ENCODE peak calls at places on chromosome 15, in six cellular contexts. One of them, this sample, is unnamed.

GRCh38 chr15:29233566-29233965 is 36.1 kb downstream of the NSMCE3 start:
- DNase-seq in AG10803: no peak
- DNase-seq in vagina: no peak
- DNase-seq in astrocyte: peak
- DNase-seq in dorsolateral prefrontal cortex: no peak
- DNase-seq in choroid plexus epithelial cell: no peak
- DNase-seq in this sample: peak

GRCh38 chr15:73950479-73951043 is 24.3 kb downstream of the LOXL1 start:
- DNase-seq in AG10803: no peak
- DNase-seq in astrocyte: no peak
- DNase-seq in choroid plexus epithelial cell: peak
- DNase-seq in dorsolateral prefrontal cortex: no peak
- DNase-seq in vagina: no peak
- DNase-seq in this sample: peak

GRCh38 chr15:45454825-45455224 is 67.7 kb downstream of the SLC30A4 start:
- DNase-seq in astrocyte: peak
- DNase-seq in choroid plexus epithelial cell: peak
- DNase-seq in vagina: no peak
- DNase-seq in AG10803: peak
- DNase-seq in dorsolateral prefrontal cortex: no peak
- DNase-seq in this sample: peak

GRCh38 chr15:41233367-41233771 is 2.3 kb downstream of the CHP1 start:
- DNase-seq in astrocyte: peak
- DNase-seq in dorsolateral prefrontal cortex: no peak
- DNase-seq in choroid plexus epithelial cell: peak
- DNase-seq in vagina: no peak
- DNase-seq in AG10803: peak
- DNase-seq in this sample: peak

GRCh38 chr15:63044645-63045437 is 2.3 kb downstream of the TPM1 start:
- DNase-seq in choroid plexus epithelial cell: peak
- DNase-seq in dorsolateral prefrontal cortex: no peak
- DNase-seq in AG10803: peak
- DNase-seq in vagina: no peak
- DNase-seq in astrocyte: peak
- DNase-seq in this sample: no peak

GRCh38 chr15:68363353-68363752 is 68.6 kb downstream of the ITGA11 start:
- DNase-seq in dorsolateral prefrontal cortex: no peak
- DNase-seq in AG10803: no peak
- DNase-seq in choroid plexus epithelial cell: no peak
- DNase-seq in astrocyte: no peak
- DNase-seq in vagina: no peak
- DNase-seq in this sample: no peak

GRCh38 chr15:60344987-60345386 is 52.8 kb downstream of the ANXA2 start:
- DNase-seq in dorsolateral prefrontal cortex: no peak
- DNase-seq in vagina: no peak
- DNase-seq in choroid plexus epithelial cell: peak
- DNase-seq in astrocyte: no peak
- DNase-seq in AG10803: no peak
- DNase-seq in this sample: no peak

GRCh38 chr15:29424118-29424517 is 154.5 kb upstream of the NSMCE3 start:
- DNase-seq in vagina: peak
- DNase-seq in dorsolateral prefrontal cortex: no peak
- DNase-seq in astrocyte: no peak
- DNase-seq in AG10803: no peak
- DNase-seq in choroid plexus epithelial cell: no peak
- DNase-seq in this sample: no peak

GRCh38 chr15:97989330-97989729 is 28.8 kb downstream of the ARRDC4 start:
- DNase-seq in astrocyte: no peak
- DNase-seq in dorsolateral prefrontal cortex: no peak
- DNase-seq in choroid plexus epithelial cell: no peak
- DNase-seq in AG10803: no peak
- DNase-seq in vagina: no peak
- DNase-seq in this sample: no peak

GRCh38 chr15:66923438-66923881 is 141.9 kb upstream of the SMAD3 start:
- DNase-seq in dorsolateral prefrontal cortex: no peak
- DNase-seq in astrocyte: no peak
- DNase-seq in AG10803: no peak
- DNase-seq in vagina: no peak
- DNase-seq in choroid plexus epithelial cell: peak
- DNase-seq in this sample: no peak

GRCh38 chr15:66842710-66843441 is 140.8 kb downstream of the SMAD6 start:
- DNase-seq in AG10803: peak
- DNase-seq in vagina: no peak
- DNase-seq in astrocyte: peak
- DNase-seq in dorsolateral prefrontal cortex: no peak
- DNase-seq in choroid plexus epithelial cell: peak
- DNase-seq in this sample: peak

GRCh38 chr15:57692709-57693108 is 13.8 kb upstream of the POLR2M start:
- DNase-seq in AG10803: peak
- DNase-seq in astrocyte: peak
- DNase-seq in choroid plexus epithelial cell: peak
- DNase-seq in vagina: no peak
- DNase-seq in dorsolateral prefrontal cortex: no peak
- DNase-seq in this sample: peak

GRCh38 chr15:40826123-40827075 is 2.1 kb downstream of the PPP1R14D start:
- DNase-seq in dorsolateral prefrontal cortex: no peak
- DNase-seq in astrocyte: no peak
- DNase-seq in vagina: no peak
- DNase-seq in choroid plexus epithelial cell: peak
- DNase-seq in AG10803: peak
- DNase-seq in this sample: no peak

GRCh38 chr15:69190504-69190903 is 30.1 kb downstream of the GLCE start:
- DNase-seq in vagina: no peak
- DNase-seq in dorsolateral prefrontal cortex: no peak
- DNase-seq in choroid plexus epithelial cell: no peak
- DNase-seq in AG10803: no peak
- DNase-seq in astrocyte: no peak
- DNase-seq in this sample: no peak

GRCh38 chr15:76209523-76209922 is 101.7 kb downstream of the ETFA start:
- DNase-seq in dorsolateral prefrontal cortex: no peak
- DNase-seq in astrocyte: no peak
- DNase-seq in choroid plexus epithelial cell: no peak
- DNase-seq in vagina: no peak
- DNase-seq in AG10803: no peak
- DNase-seq in this sample: no peak

GRCh38 chr15:60412026-60412425 is 14.2 kb upstream of the ANXA2 start:
- DNase-seq in dorsolateral prefrontal cortex: no peak
- DNase-seq in vagina: no peak
- DNase-seq in choroid plexus epithelial cell: no peak
- DNase-seq in AG10803: no peak
- DNase-seq in astrocyte: no peak
- DNase-seq in this sample: no peak

GRCh38 chr15:24772709-24773373 is 97.3 kb downstream of the NPAP1 start:
- DNase-seq in vagina: no peak
- DNase-seq in astrocyte: peak
- DNase-seq in AG10803: peak
- DNase-seq in dorsolateral prefrontal cortex: peak
- DNase-seq in choroid plexus epithelial cell: peak
- DNase-seq in this sample: peak

GRCh38 chr15:99692825-99693224 is 40.4 kb downstream of the LYSMD4 start:
- DNase-seq in astrocyte: no peak
- DNase-seq in vagina: no peak
- DNase-seq in AG10803: no peak
- DNase-seq in dorsolateral prefrontal cortex: no peak
- DNase-seq in choroid plexus epithelial cell: no peak
- DNase-seq in this sample: no peak

GRCh38 chr15:42691308-42691707 is 45.6 kb downstream of the CDAN1 start:
- DNase-seq in dorsolateral prefrontal cortex: no peak
- DNase-seq in AG10803: no peak
- DNase-seq in vagina: no peak
- DNase-seq in choroid plexus epithelial cell: no peak
- DNase-seq in astrocyte: no peak
- DNase-seq in this sample: no peak

GRCh38 chr15:100115711-100116090 is 226.1 kb downstream of the ADAMTS17 start:
- DNase-seq in vagina: no peak
- DNase-seq in dorsolateral prefrontal cortex: no peak
- DNase-seq in AG10803: peak
- DNase-seq in astrocyte: peak
- DNase-seq in choroid plexus epithelial cell: peak
- DNase-seq in this sample: peak

GRCh38 chr15:72057548-72058091 is 60.3 kb downstream of the MYO9A start:
- DNase-seq in astrocyte: no peak
- DNase-seq in AG10803: no peak
- DNase-seq in vagina: no peak
- DNase-seq in dorsolateral prefrontal cortex: no peak
- DNase-seq in choroid plexus epithelial cell: peak
- DNase-seq in this sample: no peak

DNA sequence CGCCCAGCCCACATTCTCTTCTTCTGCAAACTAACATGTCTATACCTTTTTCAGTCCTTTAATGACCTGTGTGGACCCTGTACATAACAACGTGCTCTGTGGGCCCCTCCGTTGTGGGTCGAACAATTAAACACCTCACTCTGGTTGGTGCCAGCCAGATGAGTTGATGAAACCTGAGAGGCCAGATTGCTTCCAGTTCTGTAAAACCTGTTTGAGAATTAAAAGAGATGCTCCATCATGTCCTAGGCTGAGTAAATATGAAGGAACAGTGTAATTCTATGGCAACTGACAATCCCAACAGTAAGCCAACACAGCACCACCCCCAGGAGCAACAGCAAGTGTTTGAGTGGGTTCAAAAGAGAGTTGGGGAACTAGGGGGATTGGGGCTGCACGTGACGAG is 5.7 kb upstream of the THBS1 start:
- DNase-seq in astrocyte: no peak
- DNase-seq in AG10803: no peak
- DNase-seq in vagina: no peak
- DNase-seq in dorsolateral prefrontal cortex: no peak
- DNase-seq in choroid plexus epithelial cell: no peak
- DNase-seq in this sample: no peak
- TF ChIP-seq CTCF in astrocyte: no peak
- TF ChIP-seq CTCF in AG10803: no peak
- TF ChIP-seq CTCF in vagina: no peak
- TF ChIP-seq CTCF in dorsolateral prefrontal cortex: no peak
- TF ChIP-seq CTCF in choroid plexus epithelial cell: no peak
- TF ChIP-seq CTCF in this sample: no peak

GRCh38 chr15:91783001-91783400 is 70.5 kb upstream of the SLCO3A1 start:
- DNase-seq in dorsolateral prefrontal cortex: no peak
- DNase-seq in vagina: no peak
- DNase-seq in astrocyte: no peak
- DNase-seq in choroid plexus epithelial cell: no peak
- DNase-seq in AG10803: no peak
- DNase-seq in this sample: no peak
- H3K4me3 ChIP-seq in dorsolateral prefrontal cortex: no peak
- H3K4me3 ChIP-seq in vagina: no peak
- H3K4me3 ChIP-seq in astrocyte: no peak
- H3K4me3 ChIP-seq in choroid plexus epithelial cell: no peak
- H3K4me3 ChIP-seq in AG10803: no peak
- H3K4me3 ChIP-seq in this sample: no peak

DNA sequence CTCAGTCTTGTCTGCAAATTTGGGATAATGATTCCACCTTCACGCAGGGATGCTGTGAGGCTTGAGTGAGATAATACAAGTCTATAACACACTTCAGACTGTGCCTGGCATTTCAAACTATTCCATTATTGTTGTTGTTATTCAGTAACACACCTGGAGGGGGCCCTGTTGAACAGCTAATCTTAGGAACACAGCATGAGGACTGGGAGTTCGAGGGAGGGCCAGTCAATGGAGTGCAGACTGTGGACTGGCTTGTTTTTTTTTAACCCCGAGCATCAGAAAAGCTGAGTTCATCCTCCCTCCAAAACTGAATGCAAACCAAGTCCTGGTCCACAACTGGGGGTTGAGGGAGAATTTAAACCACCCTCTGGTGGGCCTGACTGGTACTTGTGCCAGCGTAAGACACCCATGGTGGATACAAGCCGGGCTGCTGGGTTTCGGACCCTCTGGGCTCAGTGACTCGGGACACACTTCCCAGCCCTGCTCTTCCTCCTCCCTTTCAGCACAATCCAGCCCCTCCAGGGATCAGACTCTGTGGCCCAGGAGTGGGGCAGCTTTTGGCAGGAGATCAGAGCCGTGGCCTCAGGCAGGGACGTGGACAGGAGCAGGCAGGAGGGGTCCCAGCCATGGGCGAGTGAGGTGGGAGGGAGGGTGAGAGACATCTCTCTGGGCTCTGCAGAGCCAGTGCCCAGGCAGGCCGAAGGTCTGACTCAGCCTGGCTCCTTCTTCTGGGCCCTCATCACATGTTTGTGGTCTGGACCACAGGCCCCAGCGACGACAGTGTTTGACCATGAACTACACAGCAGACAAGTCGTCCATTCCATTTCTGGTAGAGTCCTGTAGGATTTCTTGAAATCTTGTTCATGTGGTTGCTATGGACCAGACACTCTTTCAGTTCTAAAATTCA is 36.3 kb upstream of the MEX3B start:
- DNase-seq in vagina: no peak
- DNase-seq in astrocyte: peak
- DNase-seq in dorsolateral prefrontal cortex: no peak
- DNase-seq in choroid plexus epithelial cell: peak
- DNase-seq in AG10803: peak
- DNase-seq in this sample: peak
- TF ChIP-seq CTCF in vagina: no peak
- TF ChIP-seq CTCF in astrocyte: peak
- TF ChIP-seq CTCF in dorsolateral prefrontal cortex: no peak
- TF ChIP-seq CTCF in choroid plexus epithelial cell: peak
- TF ChIP-seq CTCF in AG10803: peak
- TF ChIP-seq CTCF in this sample: peak

GRCh38 chr15:90097475-90097874 is 4.8 kb downstream of the IDH2 start:
- DNase-seq in choroid plexus epithelial cell: no peak
- DNase-seq in vagina: no peak
- DNase-seq in AG10803: no peak
- DNase-seq in dorsolateral prefrontal cortex: no peak
- DNase-seq in astrocyte: no peak
- DNase-seq in this sample: no peak
- H3K4me3 ChIP-seq in choroid plexus epithelial cell: no peak
- H3K4me3 ChIP-seq in vagina: peak
- H3K4me3 ChIP-seq in AG10803: peak
- H3K4me3 ChIP-seq in dorsolateral prefrontal cortex: no peak
- H3K4me3 ChIP-seq in astrocyte: no peak
- H3K4me3 ChIP-seq in this sample: no peak

GRCh38 chr15:70210538-70210937 is 112.8 kb upstream of the TLE3 start:
- DNase-seq in choroid plexus epithelial cell: no peak
- DNase-seq in AG10803: no peak
- DNase-seq in dorsolateral prefrontal cortex: no peak
- DNase-seq in astrocyte: no peak
- DNase-seq in vagina: no peak
- DNase-seq in this sample: no peak
- TF ChIP-seq CTCF in choroid plexus epithelial cell: peak
- TF ChIP-seq CTCF in AG10803: no peak
- TF ChIP-seq CTCF in dorsolateral prefrontal cortex: no peak
- TF ChIP-seq CTCF in astrocyte: no peak
- TF ChIP-seq CTCF in vagina: no peak
- TF ChIP-seq CTCF in this sample: peak

DNA sequence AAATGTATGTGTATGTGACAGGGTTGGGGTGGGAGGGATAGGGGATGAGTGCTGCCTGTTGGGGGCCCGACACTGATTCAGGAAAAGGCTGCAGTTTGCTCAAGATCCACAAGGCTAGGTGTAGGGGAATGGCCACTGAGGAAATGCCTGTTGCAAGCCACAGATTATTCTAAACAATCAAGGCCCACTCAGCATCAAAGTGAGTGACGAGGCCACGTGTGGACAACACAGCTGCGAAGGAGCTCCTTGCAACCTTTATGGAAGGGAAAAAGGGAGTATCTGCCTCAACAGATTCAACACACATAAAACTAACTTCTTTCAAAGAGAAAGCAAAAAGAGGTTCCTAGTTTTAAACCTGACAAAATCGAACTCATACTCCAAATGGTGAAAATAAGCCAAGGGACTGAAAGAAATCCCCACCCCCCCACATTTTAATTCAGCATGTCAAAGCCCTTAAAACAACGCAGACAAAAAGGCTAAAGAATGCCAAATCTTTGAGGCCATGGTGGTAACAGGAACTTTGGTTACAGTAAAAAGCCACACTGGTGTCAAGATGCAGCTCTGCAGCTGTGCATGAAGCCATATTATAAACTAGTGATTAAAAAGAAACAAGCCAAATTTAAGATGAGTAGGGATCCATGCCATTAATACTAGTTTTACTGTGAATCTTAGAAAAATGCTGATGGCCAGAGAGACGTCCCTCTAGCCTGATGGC is 3.6 kb downstream of the POLG start:
- DNase-seq in vagina: no peak
- DNase-seq in choroid plexus epithelial cell: no peak
- DNase-seq in dorsolateral prefrontal cortex: no peak
- DNase-seq in AG10803: no peak
- DNase-seq in astrocyte: no peak
- DNase-seq in this sample: no peak
- H3K4me3 ChIP-seq in vagina: no peak
- H3K4me3 ChIP-seq in choroid plexus epithelial cell: no peak
- H3K4me3 ChIP-seq in dorsolateral prefrontal cortex: no peak
- H3K4me3 ChIP-seq in AG10803: no peak
- H3K4me3 ChIP-seq in astrocyte: peak
- H3K4me3 ChIP-seq in this sample: no peak